ENCODE peak calls at places on chromosomes 2 and 18, in ten cellular contexts. K is DMS79; P is kidney tubule cell; L is NCI-H446 treated with DMSO at 0.1 percent for 48 hours; D is AG10803; H is BE2C; C is left lung; M is GM03348; G is stimulated activated CD4-positive, alpha-beta T cell treated with anti-CD3 and anti-CD28 coated beads, Interleukin-1b, Interleukin-23, amount 100 ng/mL, for 24 hours; E is SW480. T is an unnamed sample.

GRCh38 chr18:10526211-10526949 is 553 bp downstream of the NAPG start:
- DNase-seq in L (no peak), K (peak), P (peak), D (peak), C (peak), E (peak), M (peak), H (peak), G (peak), T (peak)

GRCh38 chr2:167388497-167388896 is 500.2 kb downstream of the XIRP2 start:
- DNase-seq in G (no peak), E (no peak), P (no peak), D (no peak), K (peak), C (no peak), M (no peak), H (no peak), L (no peak), T (no peak)

GRCh38 chr2:172564376-172564775 is 8.5 kb downstream of the PDK1 start:
- DNase-seq in E (no peak), K (no peak), L (no peak), G (no peak), D (no peak), H (no peak), P (no peak), C (no peak), M (no peak), T (no peak)

GRCh38 chr18:57122906-57123510 is 23.9 kb upstream of the BOD1L2 start:
- DNase-seq in P (no peak), K (no peak), E (no peak), G (no peak), D (no peak), M (no peak), C (no peak), L (no peak), H (no peak), T (no peak)

GRCh38 chr2:230902180-230902899 is 22.7 kb downstream of the GPR55 start:
- DNase-seq in E (peak), P (peak), H (peak), K (peak), M (peak), C (no peak), D (peak), G (peak), L (no peak), T (peak)

GRCh38 chr2:59824314-59824713 is 729.1 kb downstream of the BCL11A start:
- DNase-seq in K (no peak), D (no peak), C (no peak), L (no peak), H (no peak), E (no peak), G (no peak), M (no peak), P (no peak), T (no peak)

GRCh38 chr2:241931976-241932894 is 62.7 kb downstream of the RTP5 start:
- DNase-seq in E (no peak), G (no peak), H (no peak), K (no peak), C (peak), D (no peak), L (no peak), P (no peak), M (no peak), T (no peak)

GRCh38 chr2:132577693-132578092 is 92.3 kb downstream of the LYPD1 start:
- DNase-seq in H (no peak), L (no peak), P (no peak), C (no peak), M (no peak), D (no peak), G (no peak), K (no peak), E (no peak), T (no peak)

GRCh38 chr2:152925540-152926448 is 207.4 kb downstream of the ARL6IP6 start:
- DNase-seq in M (peak), P (peak), C (no peak), D (peak), E (peak), K (no peak), G (peak), L (peak), H (peak), T (peak)

GRCh38 chr2:237590272-237591020 is at the start of gene RAB17:
- DNase-seq in G (no peak), P (peak), D (peak), H (no peak), K (peak), M (no peak), L (no peak), E (peak), C (peak), T (peak)

GRCh38 chr2:168450752-168451151 is 5.3 kb upstream of the CERS6 start:
- DNase-seq in C (no peak), L (no peak), P (no peak), H (no peak), D (no peak), G (no peak), E (no peak), M (no peak), K (no peak), T (no peak)

GRCh38 chr2:2291500-2292260 is 39.4 kb downstream of the MYT1L start:
- DNase-seq in D (peak), H (peak), G (no peak), E (peak), M (no peak), K (no peak), C (peak), P (peak), L (peak), T (peak)

GRCh38 chr2:71313016-71313766 is 18.4 kb upstream of the ZNF638 start:
- DNase-seq in E (no peak), K (no peak), M (peak), L (no peak), P (no peak), C (no peak), G (no peak), H (no peak), D (peak), T (no peak)

GRCh38 chr2:208000701-208001395 is 24.5 kb downstream of the PLEKHM3 start:
- DNase-seq in K (no peak), P (no peak), C (no peak), H (no peak), D (no peak), G (no peak), E (no peak), L (no peak), M (no peak), T (no peak)

GRCh38 chr18:62715829-62716678 is 713 bp downstream of the PHLPP1 start:
- DNase-seq in D (peak), E (peak), H (peak), C (peak), L (no peak), G (peak), K (no peak), M (peak), P (peak), T (peak)

GRCh38 chr2:165582409-165582808 is 112.9 kb downstream of the CSRNP3 start:
- DNase-seq in K (no peak), L (no peak), H (no peak), M (peak), P (peak), D (peak), E (no peak), G (no peak), C (no peak), T (no peak)

GRCh38 chr2:127654084-127654837 is 8.3 kb downstream of the GPR17 start:
- DNase-seq in P (no peak), L (no peak), K (no peak), D (no peak), M (no peak), C (peak), H (no peak), E (no peak), G (no peak), T (no peak)

GRCh38 chr2:54573532-54573915 is 117.4 kb downstream of the SPTBN1 start:
- DNase-seq in C (no peak), L (no peak), E (no peak), H (no peak), D (no peak), G (no peak), P (no peak), K (no peak), M (no peak), T (no peak)

GRCh38 chr2:162113771-162114168 is 38.3 kb downstream of the GCG start:
- DNase-seq in K (no peak), P (peak), H (no peak), D (peak), E (no peak), G (no peak), M (peak), C (no peak), L (no peak), T (peak)

GRCh38 chr2:100840519-100840918 is 20.6 kb downstream of the NPAS2 start:
- DNase-seq in C (no peak), M (no peak), P (peak), D (no peak), G (no peak), L (no peak), H (no peak), K (no peak), E (no peak), T (no peak)

GRCh38 chr2:187658952-187659525 is 104.8 kb upstream of the TFPI start:
- DNase-seq in G (no peak), C (no peak), P (peak), M (peak), D (peak), L (no peak), K (no peak), E (no peak), H (no peak), T (peak)

GRCh38 chr2:239465017-239466001 is 64.5 kb upstream of the HDAC4 start:
- DNase-seq in D (peak), M (peak), H (no peak), G (no peak), C (peak), K (peak), E (peak), P (peak), L (peak), T (no peak)

GRCh38 chr18:27789406-27789805 is 387.5 kb downstream of the CDH2 start:
- DNase-seq in C (no peak), L (no peak), K (no peak), E (no peak), P (no peak), H (no peak), D (no peak), G (no peak), M (no peak), T (no peak)

GRCh38 chr2:71671203-71671602 is 217.8 kb downstream of the DYSF start:
- DNase-seq in C (no peak), G (no peak), D (no peak), P (no peak), M (no peak), E (no peak), H (no peak), L (no peak), K (no peak), T (no peak)

GRCh38 chr2:8679827-8680731 is 1.8 kb upstream of the ID2 start:
- DNase-seq in H (peak), K (peak), C (no peak), E (peak), L (peak), G (no peak), P (peak), D (peak), M (peak), T (peak)

GRCh38 chr18:23719634-23720201 is 30.5 kb downstream of the LAMA3 start:
- DNase-seq in E (peak), C (no peak), D (peak), P (peak), G (no peak), L (no peak), H (no peak), K (no peak), M (peak), T (peak)

GRCh38 chr2:98454500-98455235 is 10.0 kb downstream of the INPP4A start:
- DNase-seq in H (no peak), C (no peak), G (no peak), K (no peak), E (no peak), D (no peak), P (peak), M (peak), L (no peak), T (no peak)

GRCh38 chr2:237150186-237150585 is 64.5 kb downstream of the COPS8 start:
- DNase-seq in G (no peak), P (no peak), E (no peak), L (no peak), M (no peak), D (no peak), K (no peak), H (no peak), C (no peak), T (no peak)

GRCh38 chr2:46737577-46737976 is 178.0 kb downstream of the MCFD2 start:
- DNase-seq in K (no peak), H (no peak), G (no peak), C (no peak), L (no peak), P (peak), D (no peak), E (peak), M (no peak), T (peak)

GRCh38 chr2:68292108-68292710 is 27.5 kb downstream of the CNRIP1 start:
- DNase-seq in E (peak), K (peak), M (peak), D (peak), P (peak), H (peak), L (no peak), C (no peak), G (no peak), T (peak)

GRCh38 chr2:239471011-239471792 is 70.4 kb upstream of the HDAC4 start:
- DNase-seq in H (no peak), M (no peak), P (no peak), L (no peak), C (no peak), E (no peak), K (no peak), D (no peak), G (no peak), T (no peak)

GRCh38 chr18:76056467-76057194 is 438.4 kb downstream of the ZNF516 start:
- DNase-seq in C (no peak), E (no peak), H (no peak), D (no peak), M (no peak), L (no peak), K (no peak), P (no peak), G (no peak), T (peak)

GRCh38 chr2:1593371-1594205 is 150.7 kb downstream of the PXDN start:
- DNase-seq in M (peak), P (peak), E (peak), C (peak), D (peak), L (peak), G (no peak), K (peak), H (peak), T (peak)

GRCh38 chr2:23772684-23773083 is 154.2 kb downstream of the ATAD2B start:
- DNase-seq in C (no peak), K (no peak), H (no peak), L (no peak), P (peak), E (no peak), M (no peak), G (no peak), D (no peak), T (no peak)

GRCh38 chr2:126657636-126658315 is 1.8 kb downstream of the GYPC start:
- DNase-seq in L (no peak), H (no peak), D (peak), C (peak), E (no peak), P (peak), G (no peak), K (no peak), M (peak), T (peak)

GRCh38 chr2:190802133-190802532 is 78.5 kb upstream of the GLS start:
- DNase-seq in M (no peak), E (no peak), K (no peak), C (no peak), L (no peak), H (peak), G (no peak), P (no peak), D (no peak), T (no peak)

T was measured in hepatocyte.